ENCODE peak calls at places on chromosomes 5 and 9, in ten cellular contexts. X is NT2/D1; T is NB4; H is dermis blood vessel endothelial cell; Q is stimulated activated CD8-positive, alpha-beta memory T cell treated with anti-CD3 and anti-CD28 coated beads, Interleukin-2, amount 100 ng/mL, for 1 hour; Y is foreskin keratinocyte; B is activated T-helper 1 cell treated with Interleukin-2 at 50 U/mL for 16 hours; N is fibroblast of mammary gland; M is AML-193; J is stimulated activated CD4-positive, alpha-beta T cell treated with anti-CD3 and anti-CD28 coated beads, Interleukin-1b, Interleukin-23, amount 100 ng/mL, for 4 hours. Z is an unnamed sample.

GRCh38 chr5:16907270-16907669 is 28.8 kb downstream of the MYO10 start:
- DNase-seq in T (no peak), Y (no peak), B (no peak), X (no peak), H (no peak), Q (no peak), M (no peak), N (no peak), J (no peak), Z (no peak)

GRCh38 chr5:163360681-163361080 is 76.7 kb upstream of the CCNG1 start:
- DNase-seq in J (no peak), H (no peak), Q (no peak), B (no peak), Y (no peak), T (no peak), M (peak), X (no peak), N (no peak), Z (no peak)

GRCh38 chr9:113026200-113026599 is 14.2 kb upstream of the ZNF883 start:
- DNase-seq in Y (no peak), J (no peak), H (no peak), B (no peak), M (no peak), Q (no peak), N (peak), X (no peak), T (no peak), Z (no peak)

GRCh38 chr5:89445106-89445745 is 562.2 kb upstream of the MEF2C start:
- DNase-seq in J (no peak), B (no peak), Q (no peak), N (no peak), X (no peak), H (no peak), Y (no peak), T (no peak), M (no peak), Z (no peak)

GRCh38 chr9:16735000-16735399 is 135.5 kb downstream of the BNC2 start:
- DNase-seq in M (no peak), B (no peak), J (no peak), T (no peak), N (no peak), Q (no peak), X (no peak), H (no peak), Y (no peak), Z (no peak)

GRCh38 chr5:156094001-156094400 is 233.0 kb upstream of the SGCD start:
- DNase-seq in B (no peak), T (no peak), M (no peak), Y (no peak), Q (no peak), N (no peak), J (no peak), X (peak), H (no peak), Z (no peak)

GRCh38 chr5:171484460-171484899 is 65.0 kb downstream of the FGF18 start:
- DNase-seq in M (peak), J (peak), B (peak), T (peak), X (no peak), N (peak), H (peak), Q (peak), Y (no peak), Z (no peak)

GRCh38 chr5:115179068-115179958 is 9.6 kb upstream of the TRIM36 start:
- DNase-seq in X (no peak), B (no peak), Q (no peak), H (peak), T (no peak), J (no peak), M (no peak), N (no peak), Y (no peak), Z (no peak)

GRCh38 chr5:135126688-135127603 is 92.9 kb upstream of the PITX1 start:
- DNase-seq in M (no peak), Q (no peak), H (no peak), B (no peak), Y (no peak), T (no peak), J (no peak), N (no peak), X (no peak), Z (no peak)

GRCh38 chr5:6583049-6583880 is 49.6 kb downstream of the NSUN2 start:
- DNase-seq in X (no peak), B (no peak), M (no peak), N (no peak), Y (no peak), J (peak), T (no peak), H (peak), Q (no peak), Z (no peak)

GRCh38 chr5:127320032-127320945 is 29.7 kb downstream of the MEGF10 start:
- DNase-seq in H (no peak), Y (no peak), T (peak), N (peak), J (no peak), Q (no peak), B (no peak), M (no peak), X (no peak), Z (peak)

GRCh38 chr5:123087173-123088030 is 1.6 kb upstream of the PRDM6 start:
- DNase-seq in N (no peak), B (no peak), H (no peak), Y (no peak), M (no peak), J (no peak), T (no peak), Q (no peak), X (no peak), Z (no peak)

GRCh38 chr9:87557996-87558395 is 60.3 kb downstream of the DAPK1 start:
- DNase-seq in Q (no peak), H (no peak), B (no peak), Y (no peak), X (no peak), M (no peak), N (peak), J (no peak), T (peak), Z (peak)

GRCh38 chr5:36177715-36178556 is 26.0 kb downstream of the SKP2 start:
- DNase-seq in B (no peak), J (no peak), Q (no peak), Y (no peak), M (peak), X (no peak), H (peak), T (peak), N (peak), Z (no peak)

GRCh38 chr5:53023969-53024368 is 34.8 kb downstream of the ITGA2 start:
- DNase-seq in M (peak), N (peak), Y (peak), H (peak), J (no peak), T (peak), B (no peak), Q (no peak), X (no peak), Z (no peak)

GRCh38 chr9:123421801-123422455 is 65.9 kb downstream of the CRB2 start:
- DNase-seq in Q (no peak), X (no peak), T (no peak), M (no peak), N (no peak), H (no peak), B (no peak), J (no peak), Y (no peak), Z (no peak)

GRCh38 chr5:57466544-57466943 is 16.1 kb downstream of the ACTBL2 start:
- DNase-seq in B (no peak), X (no peak), Y (no peak), H (no peak), M (no peak), J (no peak), T (no peak), Q (no peak), N (no peak), Z (no peak)

GRCh38 chr5:61467766-61468482 is 135.9 kb downstream of the ZSWIM6 start:
- DNase-seq in T (no peak), B (no peak), Q (no peak), X (no peak), M (no peak), N (peak), H (peak), J (no peak), Y (no peak), Z (no peak)

GRCh38 chr5:52789867-52790266 is 2.2 kb downstream of the ITGA1 start:
- DNase-seq in M (peak), B (no peak), N (no peak), T (no peak), X (no peak), Y (no peak), Q (no peak), J (no peak), H (no peak), Z (no peak)

GRCh38 chr5:77423022-77423750 is 68.9 kb downstream of the WDR41 start:
- DNase-seq in Y (no peak), M (no peak), J (no peak), X (no peak), H (no peak), B (no peak), N (peak), Q (no peak), T (no peak), Z (no peak)

GRCh38 chr9:114153761-114154596 is 1.4 kb upstream of the COL27A1 start:
- DNase-seq in H (no peak), T (peak), Q (no peak), N (no peak), X (peak), B (no peak), M (no peak), Y (no peak), J (peak), Z (no peak)

GRCh38 chr5:10353241-10354047 is at the start of gene MARCHF6:
- DNase-seq in Y (peak), B (peak), M (peak), Q (peak), H (peak), X (peak), T (peak), J (peak), N (peak), Z (peak)